ENCODE peak calls at places on chromosomes 3 and 15, in nine cellular contexts. One of them, this sample, is unnamed.

GRCh38 chr3:47333907-47334306 is 46.9 kb upstream of the PTPN23 start:
- DNase-seq in head of caudate nucleus: no peak
- DNase-seq in activated CD4-positive, alpha-beta T cell treated with anti-CD3 and anti-CD28 coated beads, Interleukin-2, amount 50 U/mL, for 1 hour: no peak
- DNase-seq in IMR-90: no peak
- DNase-seq in mammary epithelial cell: no peak
- DNase-seq in GM10248: no peak
- DNase-seq in caudate nucleus: no peak
- DNase-seq in Daoy: no peak
- DNase-seq in GM03348: no peak
- DNase-seq in this sample: no peak

GRCh38 chr3:48743773-48744172 is 26.8 kb upstream of the IP6K2 start:
- DNase-seq in head of caudate nucleus: no peak
- DNase-seq in activated CD4-positive, alpha-beta T cell treated with anti-CD3 and anti-CD28 coated beads, Interleukin-2, amount 50 U/mL, for 1 hour: no peak
- DNase-seq in IMR-90: no peak
- DNase-seq in mammary epithelial cell: no peak
- DNase-seq in GM10248: no peak
- DNase-seq in caudate nucleus: no peak
- DNase-seq in Daoy: no peak
- DNase-seq in GM03348: no peak
- DNase-seq in this sample: no peak

GRCh38 chr3:146638718-146639117 is 33.6 kb upstream of the PLSCR5 start:
- DNase-seq in head of caudate nucleus: no peak
- DNase-seq in activated CD4-positive, alpha-beta T cell treated with anti-CD3 and anti-CD28 coated beads, Interleukin-2, amount 50 U/mL, for 1 hour: no peak
- DNase-seq in IMR-90: no peak
- DNase-seq in mammary epithelial cell: no peak
- DNase-seq in GM10248: no peak
- DNase-seq in caudate nucleus: no peak
- DNase-seq in Daoy: no peak
- DNase-seq in GM03348: no peak
- DNase-seq in this sample: no peak

GRCh38 chr3:152400912-152401311 is 132.2 kb downstream of the MBNL1 start:
- DNase-seq in head of caudate nucleus: no peak
- DNase-seq in activated CD4-positive, alpha-beta T cell treated with anti-CD3 and anti-CD28 coated beads, Interleukin-2, amount 50 U/mL, for 1 hour: no peak
- DNase-seq in IMR-90: peak
- DNase-seq in mammary epithelial cell: no peak
- DNase-seq in GM10248: no peak
- DNase-seq in caudate nucleus: no peak
- DNase-seq in Daoy: no peak
- DNase-seq in GM03348: peak
- DNase-seq in this sample: no peak

GRCh38 chr3:110059431-110059830 is 722.1 kb upstream of the DPPA4 start:
- DNase-seq in head of caudate nucleus: no peak
- DNase-seq in activated CD4-positive, alpha-beta T cell treated with anti-CD3 and anti-CD28 coated beads, Interleukin-2, amount 50 U/mL, for 1 hour: no peak
- DNase-seq in IMR-90: no peak
- DNase-seq in mammary epithelial cell: no peak
- DNase-seq in GM10248: no peak
- DNase-seq in caudate nucleus: no peak
- DNase-seq in Daoy: no peak
- DNase-seq in GM03348: no peak
- DNase-seq in this sample: no peak

GRCh38 chr3:13148126-13148525 is 74.9 kb upstream of the IQSEC1 start:
- DNase-seq in head of caudate nucleus: no peak
- DNase-seq in activated CD4-positive, alpha-beta T cell treated with anti-CD3 and anti-CD28 coated beads, Interleukin-2, amount 50 U/mL, for 1 hour: no peak
- DNase-seq in IMR-90: no peak
- DNase-seq in mammary epithelial cell: no peak
- DNase-seq in GM10248: no peak
- DNase-seq in caudate nucleus: no peak
- DNase-seq in Daoy: no peak
- DNase-seq in GM03348: no peak
- DNase-seq in this sample: no peak

GRCh38 chr15:45150481-45150880 is 20.7 kb downstream of the DUOX1 start:
- DNase-seq in head of caudate nucleus: no peak
- DNase-seq in activated CD4-positive, alpha-beta T cell treated with anti-CD3 and anti-CD28 coated beads, Interleukin-2, amount 50 U/mL, for 1 hour: no peak
- DNase-seq in IMR-90: peak
- DNase-seq in mammary epithelial cell: no peak
- DNase-seq in GM10248: no peak
- DNase-seq in caudate nucleus: no peak
- DNase-seq in Daoy: no peak
- DNase-seq in GM03348: no peak
- DNase-seq in this sample: no peak

GRCh38 chr15:27101982-27102381 is 131.0 kb downstream of the GABRG3 start:
- DNase-seq in head of caudate nucleus: no peak
- DNase-seq in activated CD4-positive, alpha-beta T cell treated with anti-CD3 and anti-CD28 coated beads, Interleukin-2, amount 50 U/mL, for 1 hour: no peak
- DNase-seq in IMR-90: no peak
- DNase-seq in mammary epithelial cell: no peak
- DNase-seq in GM10248: no peak
- DNase-seq in caudate nucleus: no peak
- DNase-seq in Daoy: no peak
- DNase-seq in GM03348: no peak
- DNase-seq in this sample: no peak

GRCh38 chr3:128499724-128500275 is 6.8 kb upstream of the GATA2 start:
- DNase-seq in head of caudate nucleus: no peak
- DNase-seq in activated CD4-positive, alpha-beta T cell treated with anti-CD3 and anti-CD28 coated beads, Interleukin-2, amount 50 U/mL, for 1 hour: no peak
- DNase-seq in IMR-90: no peak
- DNase-seq in mammary epithelial cell: no peak
- DNase-seq in GM10248: no peak
- DNase-seq in caudate nucleus: no peak
- DNase-seq in Daoy: no peak
- DNase-seq in GM03348: peak
- DNase-seq in this sample: no peak

GRCh38 chr15:66233487-66234415 is 19.8 kb downstream of the MEGF11 start:
- DNase-seq in head of caudate nucleus: no peak
- DNase-seq in activated CD4-positive, alpha-beta T cell treated with anti-CD3 and anti-CD28 coated beads, Interleukin-2, amount 50 U/mL, for 1 hour: no peak
- DNase-seq in IMR-90: no peak
- DNase-seq in mammary epithelial cell: peak
- DNase-seq in GM10248: no peak
- DNase-seq in caudate nucleus: no peak
- DNase-seq in Daoy: peak
- DNase-seq in GM03348: no peak
- DNase-seq in this sample: no peak

GRCh38 chr3:41881233-41881821 is 80.6 kb downstream of the ULK4 start:
- DNase-seq in head of caudate nucleus: no peak
- DNase-seq in activated CD4-positive, alpha-beta T cell treated with anti-CD3 and anti-CD28 coated beads, Interleukin-2, amount 50 U/mL, for 1 hour: no peak
- DNase-seq in IMR-90: peak
- DNase-seq in mammary epithelial cell: peak
- DNase-seq in GM10248: peak
- DNase-seq in caudate nucleus: no peak
- DNase-seq in Daoy: peak
- DNase-seq in GM03348: peak
- DNase-seq in this sample: peak

GRCh38 chr3:195224156-195224979 is 46.6 kb downstream of the XXYLT1 start:
- DNase-seq in head of caudate nucleus: peak
- DNase-seq in activated CD4-positive, alpha-beta T cell treated with anti-CD3 and anti-CD28 coated beads, Interleukin-2, amount 50 U/mL, for 1 hour: no peak
- DNase-seq in IMR-90: no peak
- DNase-seq in mammary epithelial cell: no peak
- DNase-seq in GM10248: no peak
- DNase-seq in caudate nucleus: no peak
- DNase-seq in Daoy: peak
- DNase-seq in GM03348: no peak
- DNase-seq in this sample: no peak

GRCh38 chr3:161233557-161233956 is 12.4 kb downstream of the NMD3 start:
- DNase-seq in head of caudate nucleus: no peak
- DNase-seq in activated CD4-positive, alpha-beta T cell treated with anti-CD3 and anti-CD28 coated beads, Interleukin-2, amount 50 U/mL, for 1 hour: no peak
- DNase-seq in IMR-90: peak
- DNase-seq in mammary epithelial cell: no peak
- DNase-seq in GM10248: no peak
- DNase-seq in caudate nucleus: no peak
- DNase-seq in Daoy: no peak
- DNase-seq in GM03348: no peak
- DNase-seq in this sample: no peak

This sample was measured in naive thymus-derived CD4-positive, alpha-beta T cell.